ENCODE peak calls at places on chromosomes 12 and 14, in nine cellular contexts. One of them, this sample, is unnamed.

GRCh38 chr12:51862947-51863346 is 14.4 kb upstream of the FIGNL2 start:
- DNase-seq in hepatocyte: no peak
- DNase-seq in breast epithelium: no peak
- DNase-seq in neural crest cell: no peak
- DNase-seq in endothelial cell: no peak
- DNase-seq in OCI-LY7: no peak
- DNase-seq in astrocyte of the spinal cord: no peak
- DNase-seq in omental fat pad: no peak
- DNase-seq in astrocyte: no peak
- DNase-seq in this sample: no peak

GRCh38 chr12:62730649-62731377 is 204.1 kb downstream of the PPM1H start:
- DNase-seq in hepatocyte: no peak
- DNase-seq in breast epithelium: no peak
- DNase-seq in neural crest cell: no peak
- DNase-seq in endothelial cell: no peak
- DNase-seq in OCI-LY7: no peak
- DNase-seq in astrocyte of the spinal cord: peak
- DNase-seq in omental fat pad: no peak
- DNase-seq in astrocyte: peak
- DNase-seq in this sample: no peak

GRCh38 chr12:69987453-69988102 is 162.6 kb downstream of the MYRFL start:
- DNase-seq in hepatocyte: peak
- DNase-seq in breast epithelium: no peak
- DNase-seq in neural crest cell: no peak
- DNase-seq in endothelial cell: no peak
- DNase-seq in OCI-LY7: no peak
- DNase-seq in astrocyte of the spinal cord: peak
- DNase-seq in omental fat pad: peak
- DNase-seq in astrocyte: peak
- DNase-seq in this sample: peak

GRCh38 chr12:31574803-31575573 is 15.9 kb downstream of the DENND5B start:
- DNase-seq in hepatocyte: no peak
- DNase-seq in breast epithelium: no peak
- DNase-seq in neural crest cell: no peak
- DNase-seq in endothelial cell: no peak
- DNase-seq in OCI-LY7: no peak
- DNase-seq in astrocyte of the spinal cord: peak
- DNase-seq in omental fat pad: no peak
- DNase-seq in astrocyte: peak
- DNase-seq in this sample: no peak

GRCh38 chr14:35883677-35884293 is 57.6 kb downstream of the BRMS1L start:
- DNase-seq in hepatocyte: peak
- DNase-seq in breast epithelium: no peak
- DNase-seq in neural crest cell: peak
- DNase-seq in endothelial cell: peak
- DNase-seq in OCI-LY7: peak
- DNase-seq in astrocyte of the spinal cord: peak
- DNase-seq in omental fat pad: no peak
- DNase-seq in astrocyte: no peak
- DNase-seq in this sample: no peak

GRCh38 chr12:108939594-108939993 is 59.7 kb downstream of the DAO start:
- DNase-seq in hepatocyte: peak
- DNase-seq in breast epithelium: no peak
- DNase-seq in neural crest cell: no peak
- DNase-seq in endothelial cell: no peak
- DNase-seq in OCI-LY7: peak
- DNase-seq in astrocyte of the spinal cord: peak
- DNase-seq in omental fat pad: no peak
- DNase-seq in astrocyte: peak
- DNase-seq in this sample: no peak

GRCh38 chr14:90424686-90425255 is 27.9 kb downstream of the CALM1 start:
- DNase-seq in hepatocyte: no peak
- DNase-seq in breast epithelium: no peak
- DNase-seq in neural crest cell: no peak
- DNase-seq in endothelial cell: no peak
- DNase-seq in OCI-LY7: no peak
- DNase-seq in astrocyte of the spinal cord: no peak
- DNase-seq in omental fat pad: no peak
- DNase-seq in astrocyte: no peak
- DNase-seq in this sample: no peak

GRCh38 chr12:3216726-3217682 is 139.8 kb downstream of the TSPAN9 start:
- DNase-seq in hepatocyte: no peak
- DNase-seq in breast epithelium: no peak
- DNase-seq in neural crest cell: no peak
- DNase-seq in endothelial cell: no peak
- DNase-seq in OCI-LY7: no peak
- DNase-seq in astrocyte of the spinal cord: peak
- DNase-seq in omental fat pad: no peak
- DNase-seq in astrocyte: peak
- DNase-seq in this sample: peak

GRCh38 chr12:13194462-13195110 is 1.9 kb upstream of the EMP1 start:
- DNase-seq in hepatocyte: peak
- DNase-seq in breast epithelium: no peak
- DNase-seq in neural crest cell: no peak
- DNase-seq in endothelial cell: no peak
- DNase-seq in OCI-LY7: no peak
- DNase-seq in astrocyte of the spinal cord: no peak
- DNase-seq in omental fat pad: no peak
- DNase-seq in astrocyte: no peak
- DNase-seq in this sample: no peak

GRCh38 chr12:116206828-116207227 is 70.7 kb downstream of the MED13L start:
- DNase-seq in hepatocyte: no peak
- DNase-seq in breast epithelium: no peak
- DNase-seq in neural crest cell: no peak
- DNase-seq in endothelial cell: no peak
- DNase-seq in OCI-LY7: no peak
- DNase-seq in astrocyte of the spinal cord: no peak
- DNase-seq in omental fat pad: no peak
- DNase-seq in astrocyte: no peak
- DNase-seq in this sample: no peak

GRCh38 chr12:132776816-132777568 is 15.4 kb upstream of the ANKLE2 start:
- DNase-seq in hepatocyte: no peak
- DNase-seq in breast epithelium: no peak
- DNase-seq in neural crest cell: no peak
- DNase-seq in endothelial cell: no peak
- DNase-seq in OCI-LY7: no peak
- DNase-seq in astrocyte of the spinal cord: peak
- DNase-seq in omental fat pad: no peak
- DNase-seq in astrocyte: peak
- DNase-seq in this sample: no peak

GRCh38 chr12:131350943-131351318 is 360.0 kb upstream of the SFSWAP start:
- DNase-seq in hepatocyte: no peak
- DNase-seq in breast epithelium: no peak
- DNase-seq in neural crest cell: no peak
- DNase-seq in endothelial cell: no peak
- DNase-seq in OCI-LY7: no peak
- DNase-seq in astrocyte of the spinal cord: no peak
- DNase-seq in omental fat pad: no peak
- DNase-seq in astrocyte: no peak
- DNase-seq in this sample: peak

GRCh38 chr14:75273272-75274044 is 5.2 kb upstream of the FOS start:
- DNase-seq in hepatocyte: peak
- DNase-seq in breast epithelium: peak
- DNase-seq in neural crest cell: no peak
- DNase-seq in endothelial cell: no peak
- DNase-seq in OCI-LY7: no peak
- DNase-seq in astrocyte of the spinal cord: peak
- DNase-seq in omental fat pad: no peak
- DNase-seq in astrocyte: peak
- DNase-seq in this sample: no peak

GRCh38 chr12:76422878-76423438 is 74.7 kb upstream of the BBS10 start:
- DNase-seq in hepatocyte: peak
- DNase-seq in breast epithelium: no peak
- DNase-seq in neural crest cell: no peak
- DNase-seq in endothelial cell: no peak
- DNase-seq in OCI-LY7: no peak
- DNase-seq in astrocyte of the spinal cord: peak
- DNase-seq in omental fat pad: no peak
- DNase-seq in astrocyte: peak
- DNase-seq in this sample: no peak

GRCh38 chr12:19245656-19246055 is 116.1 kb downstream of the PLEKHA5 start:
- DNase-seq in hepatocyte: no peak
- DNase-seq in breast epithelium: no peak
- DNase-seq in neural crest cell: no peak
- DNase-seq in endothelial cell: no peak
- DNase-seq in OCI-LY7: no peak
- DNase-seq in astrocyte of the spinal cord: no peak
- DNase-seq in omental fat pad: no peak
- DNase-seq in astrocyte: no peak
- DNase-seq in this sample: no peak

GRCh38 chr12:106956048-106956935 is 585 bp downstream of the TMEM263 start:
- DNase-seq in hepatocyte: peak
- DNase-seq in breast epithelium: peak
- DNase-seq in neural crest cell: peak
- DNase-seq in endothelial cell: peak
- DNase-seq in OCI-LY7: peak
- DNase-seq in astrocyte of the spinal cord: peak
- DNase-seq in omental fat pad: peak
- DNase-seq in astrocyte: peak
- DNase-seq in this sample: peak
- TF ChIP-seq CTCF in hepatocyte: peak
- TF ChIP-seq CTCF in breast epithelium: no peak
- TF ChIP-seq CTCF in neural crest cell: no peak
- TF ChIP-seq CTCF in endothelial cell: no peak
- TF ChIP-seq CTCF in OCI-LY7: peak
- TF ChIP-seq CTCF in astrocyte of the spinal cord: peak
- TF ChIP-seq CTCF in omental fat pad: no peak
- TF ChIP-seq CTCF in astrocyte: no peak
- TF ChIP-seq CTCF in this sample: peak

DNA sequence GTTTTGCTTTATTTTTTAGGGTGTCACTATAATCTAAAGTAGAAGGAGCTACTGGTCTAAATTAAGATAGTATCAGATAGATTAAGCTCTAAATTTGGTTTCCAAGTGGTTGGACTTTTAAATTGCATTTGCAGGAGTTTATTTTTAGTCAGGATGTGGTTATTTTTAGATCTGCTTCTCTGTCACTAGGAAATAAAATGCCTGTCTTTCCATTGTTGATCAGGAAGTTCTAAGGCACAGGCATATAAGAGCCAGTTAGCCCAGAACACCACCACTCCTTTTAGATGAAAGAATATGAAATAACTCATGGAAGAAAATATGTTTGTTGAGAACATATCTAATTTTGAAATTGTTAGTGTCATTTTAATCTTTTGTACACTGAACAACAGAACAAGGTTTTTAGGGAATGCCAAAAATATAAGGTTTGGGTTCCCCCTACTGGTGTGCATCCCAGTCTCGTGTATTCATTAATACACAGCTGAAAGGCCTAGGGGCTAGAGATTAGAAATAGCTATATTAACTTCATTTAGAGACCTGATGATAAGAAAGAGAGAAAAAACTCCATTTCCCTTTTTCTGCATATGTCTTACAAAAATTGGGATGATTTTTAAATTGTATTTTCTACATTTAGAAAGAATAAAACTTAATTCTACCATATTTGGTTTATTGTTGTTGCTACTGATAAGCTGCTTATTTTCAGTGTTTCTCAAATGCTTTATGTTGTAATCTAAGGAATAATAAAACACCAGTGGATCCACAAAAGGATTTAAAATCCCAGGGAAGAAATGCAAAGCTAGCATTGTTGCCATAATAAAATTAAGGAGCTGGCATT is 67.2 kb downstream of the RIC8B start:
- DNase-seq in hepatocyte: peak
- DNase-seq in breast epithelium: no peak
- DNase-seq in neural crest cell: peak
- DNase-seq in endothelial cell: peak
- DNase-seq in OCI-LY7: peak
- DNase-seq in astrocyte of the spinal cord: peak
- DNase-seq in omental fat pad: no peak
- DNase-seq in astrocyte: peak
- DNase-seq in this sample: no peak
- TF ChIP-seq CTCF in hepatocyte: peak
- TF ChIP-seq CTCF in breast epithelium: peak
- TF ChIP-seq CTCF in neural crest cell: peak
- TF ChIP-seq CTCF in endothelial cell: peak
- TF ChIP-seq CTCF in OCI-LY7: peak
- TF ChIP-seq CTCF in astrocyte of the spinal cord: peak
- TF ChIP-seq CTCF in omental fat pad: no peak
- TF ChIP-seq CTCF in astrocyte: peak
- TF ChIP-seq CTCF in this sample: peak

GRCh38 chr12:32789446-32789845 is 33.7 kb upstream of the YARS2 start:
- DNase-seq in hepatocyte: peak
- DNase-seq in breast epithelium: no peak
- DNase-seq in neural crest cell: no peak
- DNase-seq in endothelial cell: no peak
- DNase-seq in OCI-LY7: no peak
- DNase-seq in astrocyte of the spinal cord: no peak
- DNase-seq in omental fat pad: no peak
- DNase-seq in astrocyte: no peak
- DNase-seq in this sample: no peak

GRCh38 chr12:32788405-32788804 is 32.7 kb upstream of the YARS2 start:
- DNase-seq in hepatocyte: no peak
- DNase-seq in breast epithelium: no peak
- DNase-seq in neural crest cell: no peak
- DNase-seq in endothelial cell: no peak
- DNase-seq in OCI-LY7: no peak
- DNase-seq in astrocyte of the spinal cord: no peak
- DNase-seq in omental fat pad: no peak
- DNase-seq in astrocyte: no peak
- DNase-seq in this sample: no peak

GRCh38 chr12:32789911-32790310 is 34.2 kb upstream of the YARS2 start:
- DNase-seq in hepatocyte: no peak
- DNase-seq in breast epithelium: no peak
- DNase-seq in neural crest cell: no peak
- DNase-seq in endothelial cell: no peak
- DNase-seq in OCI-LY7: no peak
- DNase-seq in astrocyte of the spinal cord: no peak
- DNase-seq in omental fat pad: no peak
- DNase-seq in astrocyte: no peak
- DNase-seq in this sample: no peak

DNA sequence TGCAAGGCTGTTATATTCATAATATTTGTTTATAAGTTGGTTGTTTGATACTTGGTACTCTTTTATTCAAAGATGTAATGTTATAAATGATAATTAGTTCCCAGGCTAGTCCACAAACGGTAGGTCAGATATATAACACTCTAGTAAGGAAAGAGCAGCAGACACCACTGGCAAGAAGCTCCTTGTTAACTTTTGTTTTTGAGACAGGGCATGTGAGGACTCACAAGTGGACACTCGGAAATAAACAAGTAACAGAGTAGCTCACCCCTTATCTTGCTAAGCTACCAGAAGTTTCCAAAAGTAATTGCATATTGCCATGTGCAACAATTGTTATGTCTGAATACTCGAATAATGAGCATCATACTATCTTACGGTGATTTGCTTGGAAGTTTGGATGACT is 38.6 kb upstream of the YARS2 start:
- DNase-seq in hepatocyte: no peak
- DNase-seq in breast epithelium: no peak
- DNase-seq in neural crest cell: no peak
- DNase-seq in endothelial cell: no peak
- DNase-seq in OCI-LY7: no peak
- DNase-seq in astrocyte of the spinal cord: no peak
- DNase-seq in omental fat pad: no peak
- DNase-seq in astrocyte: no peak
- DNase-seq in this sample: no peak
- TF ChIP-seq CTCF in hepatocyte: no peak
- TF ChIP-seq CTCF in breast epithelium: no peak
- TF ChIP-seq CTCF in neural crest cell: no peak
- TF ChIP-seq CTCF in endothelial cell: no peak
- TF ChIP-seq CTCF in OCI-LY7: no peak
- TF ChIP-seq CTCF in astrocyte of the spinal cord: no peak
- TF ChIP-seq CTCF in omental fat pad: no peak
- TF ChIP-seq CTCF in astrocyte: no peak
- TF ChIP-seq CTCF in this sample: no peak

GRCh38 chr12:38984388-38984787 is 79.0 kb upstream of the CPNE8 start:
- DNase-seq in hepatocyte: no peak
- DNase-seq in breast epithelium: no peak
- DNase-seq in neural crest cell: no peak
- DNase-seq in endothelial cell: no peak
- DNase-seq in OCI-LY7: no peak
- DNase-seq in astrocyte of the spinal cord: no peak
- DNase-seq in omental fat pad: no peak
- DNase-seq in astrocyte: no peak
- DNase-seq in this sample: no peak
- TF ChIP-seq CTCF in hepatocyte: no peak
- TF ChIP-seq CTCF in breast epithelium: no peak
- TF ChIP-seq CTCF in neural crest cell: no peak
- TF ChIP-seq CTCF in endothelial cell: no peak
- TF ChIP-seq CTCF in OCI-LY7: no peak
- TF ChIP-seq CTCF in astrocyte of the spinal cord: no peak
- TF ChIP-seq CTCF in omental fat pad: no peak
- TF ChIP-seq CTCF in astrocyte: no peak
- TF ChIP-seq CTCF in this sample: no peak